ENCODE peak calls at places on chromosome 5, in five cellular contexts. D is Peyer's patch; U is colonic mucosa; N is CD8-positive, alpha-beta T cell; F is tibial artery. Q is an unnamed sample.

GRCh38 chr5:73545403-73545779 is 20.0 kb downstream of the ANKRA2 start:
- DNase-seq in F (no peak), U (no peak), D (no peak), N (no peak), Q (no peak)

GRCh38 chr5:40273936-40274335 is 405.8 kb upstream of the PTGER4 start:
- DNase-seq in N (no peak), D (no peak), F (no peak), U (no peak), Q (no peak)

GRCh38 chr5:173968154-173968553 is 20.8 kb upstream of the C5orf47 start:
- DNase-seq in D (no peak), U (no peak), N (no peak), F (no peak), Q (no peak)

GRCh38 chr5:79974896-79975295 is 16.2 kb downstream of the MTX3 start:
- DNase-seq in F (no peak), D (no peak), N (no peak), U (no peak), Q (peak; percentile 5)

GRCh38 chr5:172035039-172035438 is 28.6 kb upstream of the FBXW11 start:
- DNase-seq in F (no peak), N (no peak), D (no peak), U (no peak), Q (no peak)

GRCh38 chr5:10545084-10545483 is 18.8 kb upstream of the ANKRD33B start:
- DNase-seq in U (no peak), D (no peak), F (no peak), N (no peak), Q (no peak)

GRCh38 chr5:135450328-135450727 is 1.8 kb downstream of the TIFAB start:
- DNase-seq in N (no peak), D (peak; percentile 25), F (no peak), U (no peak), Q (no peak)

GRCh38 chr5:73201547-73202513 is 28.8 kb downstream of the TMEM174 start:
- DNase-seq in N (peak; percentile 35), D (peak; percentile 92), U (peak; percentile 96), F (peak; percentile 47), Q (peak; percentile 94)

GRCh38 chr5:146675700-146676099 is 159.7 kb upstream of the GPR151 start:
- DNase-seq in F (no peak), D (no peak), N (no peak), U (no peak), Q (no peak)

GRCh38 chr5:146680846-146681585 is 165.0 kb upstream of the GPR151 start:
- DNase-seq in N (no peak), U (no peak), D (no peak), F (no peak), Q (no peak)

GRCh38 chr5:146682899-146683298 is 166.9 kb upstream of the GPR151 start:
- DNase-seq in D (no peak), U (no peak), F (no peak), N (no peak), Q (no peak)

DNA sequence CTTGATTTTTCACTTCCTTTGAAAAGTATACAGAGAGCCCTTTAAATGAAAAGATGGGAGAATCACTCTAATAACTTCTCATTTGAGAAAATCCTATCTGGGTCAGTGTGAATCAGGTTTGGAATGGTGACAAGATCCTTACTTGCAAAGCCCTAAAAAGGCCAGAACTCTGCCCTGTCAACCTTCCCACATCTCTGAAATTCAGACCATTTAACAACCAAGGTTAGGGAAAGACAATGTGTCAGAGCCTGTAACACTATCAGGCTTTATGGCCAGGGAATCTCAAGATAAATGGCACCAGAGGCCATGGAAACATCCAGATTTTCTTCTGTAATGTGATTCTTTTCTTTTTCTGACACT is 165.6 kb upstream of the GPR151 start:
- DNase-seq in U (no peak), F (no peak), D (no peak), N (no peak), Q (no peak)
- TF ChIP-seq CTCF in U (no peak), F (no peak), D (no peak), N (no peak), Q (no peak)

DNA sequence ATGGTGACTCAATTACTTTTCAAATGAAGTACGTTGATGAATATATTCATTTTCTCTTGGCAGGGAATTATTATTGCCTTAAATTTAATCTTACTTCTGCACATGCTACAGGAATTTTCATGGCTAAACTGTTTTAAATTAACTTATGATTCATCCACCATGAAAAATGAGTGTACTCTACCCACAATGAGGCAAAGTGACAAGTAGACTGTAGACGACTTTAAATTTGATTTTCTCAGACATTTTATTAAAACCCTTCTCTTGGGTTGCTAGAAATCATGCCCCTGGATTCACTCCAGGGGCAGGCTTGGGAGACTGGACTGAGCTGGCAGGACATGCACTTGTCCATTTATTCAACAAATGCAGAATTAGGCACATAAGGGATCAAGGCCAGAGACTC is 23.5 kb upstream of the ERAP2 start:
- DNase-seq in F (no peak), U (no peak), D (no peak), N (no peak), Q (no peak)
- H3K4me1 ChIP-seq in F (no peaks in the 10 kb centered on the region), U (no peaks in the 10 kb centered on the region), D (peaks cover 4% of the 10 kb centered on the region), N (no peaks in the 10 kb centered on the region), Q (no peaks in the 10 kb centered on the region)

GRCh38 chr5:34915139-34915855 is at the start of the genes BRIX1 and RAD1:
- DNase-seq in U (peak; percentile 97), N (peak; percentile 83), F (peak; percentile 97), D (peak; percentile 98), Q (peak; percentile 97)
- TF ChIP-seq CTCF in U (no peak), N (no peak), F (no peak), D (no peak), Q (peak; percentile 35)

GRCh38 chr5:139671096-139671841 is 23.1 kb downstream of the CXXC5 start:
- DNase-seq in F (no peak), U (no peak), N (no peak), D (no peak), Q (no peak)
- H3K4me1 ChIP-seq in F (peaks cover 97% of the 10 kb centered on the region), U (peaks cover 4% of the 10 kb centered on the region), N (peaks cover 53% of the 10 kb centered on the region), D (no peaks in the 10 kb centered on the region), Q (peaks cover 13% of the 10 kb centered on the region)

DNA sequence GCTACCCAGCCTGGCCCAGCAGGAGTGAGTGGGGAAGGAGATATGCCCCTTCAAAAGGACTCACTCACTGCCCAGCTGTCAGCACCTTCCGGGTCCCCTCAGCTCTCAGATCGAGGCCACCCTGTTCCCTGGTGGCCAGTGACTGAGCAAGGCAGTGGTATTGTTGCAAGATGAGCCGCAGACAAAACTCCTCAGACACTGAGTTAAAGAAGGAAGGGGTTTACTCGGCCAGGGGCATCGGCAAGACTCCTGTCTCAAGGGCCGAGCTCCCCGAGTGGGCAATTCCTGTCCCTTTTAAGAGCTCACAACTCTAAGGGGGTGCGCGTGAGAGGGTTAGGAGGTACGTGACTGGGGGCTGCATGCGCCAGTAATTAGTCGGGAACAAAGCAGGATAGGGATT is 9.7 kb upstream of the N4BP3 start:
- DNase-seq in D (no peak), N (no peak), F (no peak), U (no peak), Q (no peak)
- TF ChIP-seq CTCF in D (no peak), N (no peak), F (no peak), U (no peak), Q (no peak)